ENCODE peak calls at places on chromosomes 11 and 22, in seven cellular contexts. J, N, B, A, I, K and S are unnamed samples.

GRCh38 chr11:117217141-117217609 is 14.7 kb downstream of the PCSK7 start:
- DNase-seq in J (peak), K (no peak), N (peak), B (peak), I (no peak), A (no peak), S (no peak)

GRCh38 chr22:50568626-50569025 is 5.9 kb upstream of the SYCE3 start:
- DNase-seq in J (no peak), A (no peak), K (no peak), B (peak), I (no peak), N (no peak), S (no peak)

GRCh38 chr11:62444271-62444833 is 25.5 kb downstream of the SCGB1A1 start:
- DNase-seq in K (no peak), B (peak), I (peak), J (peak), N (peak), A (no peak), S (no peak)

GRCh38 chr11:131129474-131129873 is 213.2 kb upstream of the SNX19 start:
- DNase-seq in A (no peak), J (no peak), K (no peak), B (no peak), I (no peak), N (no peak), S (no peak)

GRCh38 chr11:112770487-112770886 is 190.7 kb upstream of the NCAM1 start:
- DNase-seq in I (no peak), N (no peak), K (no peak), B (no peak), J (no peak), A (no peak), S (no peak)

GRCh38 chr22:32005453-32005852 is 37.6 kb upstream of the SLC5A1 start:
- DNase-seq in J (peak), K (no peak), I (peak), N (no peak), B (no peak), A (no peak), S (peak)

GRCh38 chr11:48037709-48038468 is 57.5 kb downstream of the PTPRJ start:
- DNase-seq in I (peak), K (no peak), N (no peak), B (no peak), J (no peak), A (no peak), S (peak)

GRCh38 chr11:32858731-32859130 is 29.0 kb downstream of the PRRG4 start:
- DNase-seq in A (no peak), J (no peak), K (no peak), N (no peak), I (no peak), B (no peak), S (peak)

GRCh38 chr11:12186683-12187082 is 76.3 kb downstream of the MICAL2 start:
- DNase-seq in B (no peak), N (no peak), J (no peak), K (no peak), I (no peak), A (no peak), S (no peak)

GRCh38 chr11:19920982-19921381 is 208.3 kb downstream of the NAV2 start:
- DNase-seq in I (no peak), A (no peak), J (no peak), N (no peak), K (no peak), B (no peak), S (no peak)

GRCh38 chr11:16169946-16170345 is 186.4 kb downstream of the SOX6 start:
- DNase-seq in N (no peak), K (no peak), J (no peak), I (no peak), A (no peak), B (no peak), S (no peak)

GRCh38 chr22:19756288-19757128 is 4.1 kb upstream of the TBX1 start:
- DNase-seq in I (peak), K (peak), B (no peak), N (peak), J (peak), A (no peak), S (peak)
- TF ChIP-seq CTCF in I (peak), K (peak), B (peak), N (peak), J (peak), A (no peak), S (peak)

GRCh38 chr11:119993732-119994131 is 144.2 kb downstream of the TRIM29 start:
- DNase-seq in J (no peak), B (no peak), N (no peak), A (no peak), K (no peak), I (no peak), S (peak)
- TF ChIP-seq CTCF in J (no peak), B (no peak), N (no peak), A (no peak), K (no peak), I (no peak), S (no peak)

GRCh38 chr11:45211732-45212131 is 65.3 kb downstream of the PRDM11 start:
- DNase-seq in N (no peak), J (no peak), I (peak), B (no peak), K (no peak), A (no peak), S (no peak)

GRCh38 chr11:45210846-45211245 is 64.4 kb downstream of the PRDM11 start:
- DNase-seq in J (no peak), I (no peak), K (no peak), A (no peak), N (no peak), B (no peak), S (no peak)

GRCh38 chr11:45213717-45214116 is 67.3 kb downstream of the PRDM11 start:
- DNase-seq in J (no peak), N (no peak), K (no peak), B (no peak), I (no peak), A (no peak), S (no peak)

GRCh38 chr11:45213316-45213665 is 66.9 kb downstream of the PRDM11 start:
- DNase-seq in A (no peak), I (no peak), J (no peak), N (peak), K (no peak), B (no peak), S (no peak)

DNA sequence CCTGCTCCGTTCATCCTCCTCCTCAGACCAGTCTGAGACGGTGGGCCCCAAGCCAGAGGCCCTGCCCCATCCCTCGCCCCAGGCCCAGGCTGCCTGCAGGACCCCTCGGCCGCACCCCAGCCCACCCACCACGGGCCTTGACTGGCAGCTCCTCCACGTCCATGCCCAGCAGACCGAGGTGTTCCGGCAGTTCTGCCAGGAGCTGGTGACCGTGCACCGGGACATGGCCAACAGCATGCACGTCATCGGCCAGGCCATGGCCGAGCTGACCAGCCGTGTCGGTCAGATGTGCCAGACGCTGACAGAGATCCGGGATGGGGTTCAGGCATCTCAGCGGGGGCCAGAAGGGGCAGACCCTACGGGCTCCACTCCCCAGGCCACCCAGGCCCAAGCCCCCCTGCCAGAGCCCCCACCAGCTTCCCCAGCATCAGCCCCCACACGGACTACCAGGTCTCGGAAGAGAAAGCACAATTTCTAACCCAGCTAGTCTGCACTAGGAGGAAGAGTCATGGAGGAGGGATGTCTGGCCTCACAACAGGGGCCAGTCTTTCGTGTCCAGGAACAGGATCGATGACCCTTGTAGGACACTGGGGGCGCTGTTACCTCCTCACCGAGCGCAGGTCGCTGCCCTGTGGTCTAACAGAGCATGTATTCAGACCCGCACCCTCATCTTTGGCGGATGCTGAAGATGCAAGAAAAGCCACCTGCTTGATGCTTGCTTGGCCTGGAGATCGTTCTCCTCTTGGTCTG is 66.3 kb downstream of the PRDM11 start:
- DNase-seq in K (no peak), N (no peak), I (no peak), A (no peak), J (no peak), B (no peak), S (no peak)
- TF ChIP-seq CTCF in K (peak), N (no peak), I (no peak), A (no peak), J (peak), B (no peak), S (no peak)

GRCh38 chr11:45853616-45854219 is 6.4 kb downstream of the CRY2 start:
- DNase-seq in J (no peak), K (no peak), A (no peak), N (no peak), I (no peak), B (no peak), S (no peak)
- TF ChIP-seq CTCF in J (no peak), K (no peak), A (no peak), N (no peak), I (no peak), B (no peak), S (no peak)